ENCODE peak calls at places on chromosomes 13 and 19, in six cellular contexts. X is neural progenitor cell, J is cardiac muscle cell, P is heart left ventricle, R is upper lobe of right lung, V is brain microvascular endothelial cell. C is an unnamed sample.

GRCh38 chr13:84609716-84610115 is 727.4 kb upstream of the SLITRK1 start:
- DNase-seq in V (peak; percentile 48), X (no peak), J (peak; percentile 7), P (no peak), R (no peak), C (no peak)

GRCh38 chr13:112605531-112605990 is 17.6 kb upstream of the TUBGCP3 start:
- DNase-seq in V (no peak), X (no peak), J (no peak), R (no peak), P (no peak), C (no peak)

GRCh38 chr13:49604570-49604969 is 19.2 kb upstream of the RCBTB1 start:
- DNase-seq in R (no peak), V (no peak), J (no peak), X (no peak), P (no peak), C (peak; percentile 9)

GRCh38 chr19:13404236-13404635 is 102.0 kb downstream of the CACNA1A start:
- DNase-seq in V (no peak), J (no peak), R (no peak), P (no peak), X (no peak), C (no peak)

GRCh38 chr19:41999071-41999877 is 5.2 kb upstream of the ATP1A3 start:
- DNase-seq in J (no peak), P (peak; percentile 58), X (peak; percentile 76), V (no peak), R (no peak), C (no peak)

GRCh38 chr19:29285878-29286277 is 72.9 kb upstream of the UQCRFS1 start:
- DNase-seq in V (no peak), X (peak; percentile 76), P (no peak), R (peak; percentile 33), J (peak; percentile 3), C (no peak)

GRCh38 chr19:43525836-43526771 is 897 bp downstream of the ETHE1 start:
- DNase-seq in R (no peak), V (no peak), P (no peak), X (peak; percentile 45), J (no peak), C (peak; percentile 40)

GRCh38 chr13:71054358-71054757 is 812.6 kb downstream of the DACH1 start:
- DNase-seq in V (no peak), P (no peak), R (no peak), J (no peak), X (no peak), C (no peak)

GRCh38 chr19:34482380-34483250 is 1.1 kb downstream of the WTIP start:
- DNase-seq in J (peak; percentile 54), R (no peak), P (no peak), V (no peak), X (peak; percentile 73), C (no peak)

GRCh38 chr19:38034153-38034835 is 127.3 kb downstream of the SIPA1L3 start:
- DNase-seq in V (peak; percentile 69), J (peak; percentile 19), P (no peak), X (no peak), R (no peak), C (no peak)

GRCh38 chr13:30847697-30848307 is 58.3 kb upstream of the MEDAG start:
- DNase-seq in J (peak; percentile 99), V (peak; percentile 99), R (no peak), X (no peak), P (no peak), C (no peak)

GRCh38 chr19:36605839-36606478 is 846 bp downstream of the ZNF382 start:
- DNase-seq in X (no peak), J (no peak), R (no peak), P (no peak), V (no peak), C (no peak)

GRCh38 chr13:95485045-95485517 is 67.4 kb upstream of the CLDN10 start:
- DNase-seq in P (no peak), X (no peak), J (peak; percentile 58), R (no peak), V (peak; percentile 18), C (no peak)

GRCh38 chr13:80040219-80040976 is 300.5 kb downstream of the SPRY2 start:
- DNase-seq in J (peak; percentile 91), P (no peak), R (no peak), V (peak; percentile 95), X (no peak), C (peak; percentile 45)

GRCh38 chr13:79547211-79547610 is 66.3 kb downstream of the NDFIP2 start:
- DNase-seq in R (no peak), X (no peak), P (no peak), J (no peak), V (no peak), C (no peak)

GRCh38 chr13:109214393-109214792 is 572.0 kb downstream of the IRS2 start:
- DNase-seq in R (no peak), P (no peak), X (no peak), J (no peak), V (no peak), C (no peak)

GRCh38 chr13:109211616-109212015 is 574.8 kb downstream of the IRS2 start:
- DNase-seq in P (no peak), R (no peak), J (no peak), V (peak; percentile 35), X (peak; percentile 23), C (no peak)

GRCh38 chr13:109213714-109214113 is 572.7 kb downstream of the IRS2 start:
- DNase-seq in V (no peak), J (no peak), P (no peak), R (no peak), X (no peak), C (no peak)

GRCh38 chr13:109215377-109215776 is 571.0 kb downstream of the IRS2 start:
- DNase-seq in X (no peak), V (no peak), R (no peak), P (no peak), J (no peak), C (no peak)

DNA sequence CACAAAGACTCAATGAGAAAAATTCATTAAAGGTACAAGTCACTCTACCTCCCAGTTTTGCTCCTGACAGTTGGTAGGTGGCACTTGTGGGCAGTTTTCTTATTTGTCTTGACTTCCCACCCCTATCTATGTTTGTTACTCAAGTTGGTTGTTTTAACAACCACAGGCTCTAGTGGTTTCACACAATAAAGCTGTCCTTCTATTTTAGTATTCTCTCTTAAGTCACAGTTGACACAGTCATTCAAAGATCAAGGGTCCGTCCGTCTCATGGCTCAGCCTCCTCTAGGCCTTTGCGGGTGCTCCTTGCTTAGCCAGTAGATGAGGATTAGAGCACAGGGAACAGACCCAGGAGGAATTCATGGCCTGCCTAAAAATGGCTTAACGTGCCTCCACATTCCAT is 573.8 kb downstream of the IRS2 start:
- DNase-seq in R (no peak), P (no peak), X (no peak), V (no peak), J (no peak), C (no peak)
- H3K27ac ChIP-seq in R (no peak overlapping the region), P (no peak overlapping the region), X (no peak overlapping the region), V (no peak overlapping the region), J (no peak overlapping the region), C (no peak overlapping the region)

DNA sequence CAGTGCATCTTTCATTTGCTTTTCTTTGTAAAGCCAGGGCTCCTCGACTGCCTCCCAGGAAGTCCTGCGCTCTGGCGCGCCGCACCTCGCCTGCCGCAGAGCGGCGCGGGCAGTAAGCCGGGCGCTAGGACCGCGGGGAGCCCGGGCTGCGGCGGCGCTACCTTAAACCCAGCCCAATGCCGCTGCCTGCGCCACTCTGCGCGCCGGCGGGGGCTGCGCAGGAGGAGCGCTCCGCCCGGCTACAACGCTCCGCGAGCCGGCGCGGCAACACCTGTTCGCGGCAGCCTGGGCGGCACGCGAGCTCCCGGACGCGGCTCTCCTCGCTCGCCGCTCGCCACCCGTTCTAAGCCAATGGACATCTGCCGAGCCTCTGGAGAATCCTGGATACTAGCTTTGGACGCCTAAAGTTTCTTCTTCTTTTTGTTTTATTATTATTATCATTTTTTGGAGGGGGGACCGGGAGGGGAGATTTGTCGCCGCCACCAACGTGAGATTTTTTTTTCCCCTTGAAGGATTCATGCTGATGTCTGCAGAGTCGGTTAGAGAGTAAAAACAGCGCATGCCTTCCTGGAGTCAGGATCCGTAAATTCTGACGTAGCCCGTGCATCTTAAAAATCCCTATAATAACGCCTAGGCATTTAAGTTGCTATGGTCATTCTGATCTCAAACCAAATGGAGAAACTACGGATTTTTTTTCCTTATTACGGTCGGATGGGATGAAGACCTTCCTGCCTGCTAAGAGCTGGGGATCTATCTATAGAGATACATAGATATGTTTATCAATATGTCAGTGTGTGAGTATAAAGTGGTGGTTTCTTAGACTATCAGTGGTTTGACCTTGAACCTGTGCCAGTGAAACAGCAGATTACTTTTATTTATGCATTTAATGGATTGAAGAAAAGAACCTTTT is at the start of gene FGF9:
- DNase-seq in R (peak; percentile 91), X (peak; percentile 96), P (peak; percentile 89), J (peak; percentile 82), V (peak; percentile 29), C (peak; percentile 81)
- H3K27me3 ChIP-seq in R (peaks cover 32% of the 10 kb centered on the region), X (peaks cover 76% of the 10 kb centered on the region), P (peaks cover 8% of the 10 kb centered on the region), J (peaks cover 52% of the 10 kb centered on the region), V (peaks cover 47% of the 10 kb centered on the region), C (peaks cover 9% of the 10 kb centered on the region)

GRCh38 chr13:33262069-33262487 is 23.5 kb downstream of the STARD13 start:
- DNase-seq in V (no peak), R (no peak), J (no peak), P (no peak), X (peak; percentile 12), C (peak; percentile 54)

GRCh38 chr13:33262554-33262953 is 23.0 kb downstream of the STARD13 start:
- DNase-seq in X (no peak), P (no peak), V (no peak), J (no peak), R (no peak), C (peak; percentile 68)

GRCh38 chr13:33263484-33263883 is 22.1 kb downstream of the STARD13 start:
- DNase-seq in V (no peak), J (no peak), P (no peak), X (no peak), R (no peak), C (no peak)

GRCh38 chr13:33263976-33264619 is 21.5 kb downstream of the STARD13 start:
- DNase-seq in V (no peak), R (no peak), J (no peak), P (no peak), X (no peak), C (no peak)

GRCh38 chr13:33262997-33263396 is 22.6 kb downstream of the STARD13 start:
- DNase-seq in V (no peak), P (no peak), X (no peak), R (no peak), J (no peak), C (no peak)
- H3K27ac ChIP-seq in V (no peak overlapping the region), P (peak overlapping the region; percentile 65), X (no peak overlapping the region), R (no peak overlapping the region), J (no peak overlapping the region), C (no peak overlapping the region)

DNA sequence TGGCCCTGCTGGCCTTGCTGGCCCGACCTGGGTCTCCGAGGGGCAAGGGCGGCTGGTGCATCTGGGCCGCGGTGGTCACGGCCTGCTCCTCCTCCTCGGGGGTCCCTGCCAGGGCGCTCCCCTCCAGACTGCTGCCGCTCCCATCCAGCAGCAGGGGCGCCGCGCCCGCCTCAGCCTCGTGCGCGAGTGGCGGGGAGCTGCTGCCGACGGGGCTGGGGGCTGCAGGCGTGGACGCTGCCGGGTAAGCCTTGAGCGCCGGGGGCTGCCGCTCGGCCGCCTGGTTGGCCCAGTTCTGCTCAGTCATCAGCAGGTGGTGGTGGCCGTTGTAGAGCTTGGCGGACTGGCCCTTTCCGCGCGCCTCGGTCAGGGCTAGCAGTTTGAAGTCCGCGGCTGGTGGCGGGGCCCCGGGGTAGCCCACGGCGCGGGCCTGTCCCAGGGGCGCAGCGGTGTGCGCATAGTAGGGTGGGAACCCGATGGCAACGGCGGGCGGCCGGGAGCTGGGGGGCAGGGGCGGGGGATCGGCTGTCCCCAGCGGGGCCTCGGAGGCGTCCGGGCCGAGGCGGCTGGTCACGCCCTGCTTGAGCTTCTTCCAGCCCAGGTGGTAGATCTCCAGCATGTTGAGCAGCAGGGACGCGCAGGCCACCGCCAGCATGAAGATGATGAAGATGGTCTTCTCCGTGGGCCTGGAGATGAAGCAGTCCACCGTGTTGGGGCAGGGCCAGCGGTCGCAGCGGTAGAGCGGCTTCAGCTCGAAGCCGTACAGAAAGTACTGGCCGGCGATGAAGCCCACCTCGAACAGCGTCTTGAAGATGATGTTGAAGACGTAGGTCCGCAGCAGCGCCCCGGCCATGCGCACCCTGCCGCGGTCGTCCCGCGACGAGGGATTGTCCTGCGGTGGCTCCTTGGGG is 18.6 kb downstream of the GJA3 start:
- DNase-seq in R (no peak), J (no peak), V (no peak), P (peak; percentile 59), X (no peak), C (no peak)
- H3K27me3 ChIP-seq in R (peaks cover 73% of the 10 kb centered on the region), J (no peaks in the 10 kb centered on the region), V (peaks cover 40% of the 10 kb centered on the region), P (peaks cover 2% of the 10 kb centered on the region), X (peaks cover 17% of the 10 kb centered on the region), C (peaks cover 3% of the 10 kb centered on the region)

C was measured in small intestine.